ENCODE peak calls at places on chromosomes 16 and 17, in six cellular contexts. One of them, this sample, is unnamed.

GRCh38 chr17:3512512-3513171 is 36.8 kb downstream of the ASPA start:
- DNase-seq in GM06990: no peak
- DNase-seq in body of pancreas: peak
- DNase-seq in AG10803: peak
- DNase-seq in endothelial cell of umbilical vein: no peak
- DNase-seq in HCT116: no peak
- DNase-seq in this sample: peak

GRCh38 chr17:20045476-20045875 is 36.3 kb downstream of the SPECC1 start:
- DNase-seq in AG10803: no peak
- DNase-seq in HCT116: no peak
- DNase-seq in body of pancreas: no peak
- DNase-seq in endothelial cell of umbilical vein: no peak
- DNase-seq in GM06990: no peak
- DNase-seq in this sample: no peak

GRCh38 chr17:48605409-48605864 is 651 bp upstream of the HOXB6 start:
- DNase-seq in body of pancreas: no peak
- DNase-seq in GM06990: no peak
- DNase-seq in endothelial cell of umbilical vein: no peak
- DNase-seq in AG10803: no peak
- DNase-seq in HCT116: no peak
- DNase-seq in this sample: no peak

GRCh38 chr16:11258553-11259287 is 2.7 kb upstream of the SOCS1 start:
- DNase-seq in AG10803: peak
- DNase-seq in body of pancreas: peak
- DNase-seq in endothelial cell of umbilical vein: no peak
- DNase-seq in HCT116: no peak
- DNase-seq in GM06990: peak
- DNase-seq in this sample: no peak

GRCh38 chr16:86220552-86220951 is 289.8 kb upstream of the FOXF1 start:
- DNase-seq in endothelial cell of umbilical vein: no peak
- DNase-seq in body of pancreas: no peak
- DNase-seq in AG10803: peak
- DNase-seq in HCT116: no peak
- DNase-seq in GM06990: no peak
- DNase-seq in this sample: no peak

GRCh38 chr17:17181666-17182600 is 24.2 kb downstream of the PLD6 start:
- DNase-seq in AG10803: no peak
- DNase-seq in endothelial cell of umbilical vein: no peak
- DNase-seq in GM06990: no peak
- DNase-seq in body of pancreas: no peak
- DNase-seq in HCT116: no peak
- DNase-seq in this sample: no peak

GRCh38 chr17:10513284-10514067 is 4.9 kb downstream of the MYH1 start:
- DNase-seq in HCT116: no peak
- DNase-seq in GM06990: no peak
- DNase-seq in body of pancreas: no peak
- DNase-seq in endothelial cell of umbilical vein: no peak
- DNase-seq in AG10803: peak
- DNase-seq in this sample: no peak

GRCh38 chr16:4339909-4340308 is 11.2 kb downstream of the PAM16 start:
- DNase-seq in AG10803: peak
- DNase-seq in endothelial cell of umbilical vein: peak
- DNase-seq in body of pancreas: no peak
- DNase-seq in HCT116: no peak
- DNase-seq in GM06990: no peak
- DNase-seq in this sample: no peak

GRCh38 chr16:13970708-13971422 is 50.9 kb downstream of the ERCC4 start:
- DNase-seq in endothelial cell of umbilical vein: no peak
- DNase-seq in AG10803: no peak
- DNase-seq in body of pancreas: no peak
- DNase-seq in HCT116: no peak
- DNase-seq in GM06990: no peak
- DNase-seq in this sample: no peak

GRCh38 chr17:39094607-39095308 is 56.7 kb downstream of the PLXDC1 start:
- DNase-seq in AG10803: no peak
- DNase-seq in GM06990: peak
- DNase-seq in endothelial cell of umbilical vein: no peak
- DNase-seq in body of pancreas: no peak
- DNase-seq in HCT116: no peak
- DNase-seq in this sample: no peak

GRCh38 chr17:78142113-78142861 is 3.9 kb upstream of the C17orf99 start:
- DNase-seq in HCT116: peak
- DNase-seq in GM06990: no peak
- DNase-seq in body of pancreas: peak
- DNase-seq in AG10803: peak
- DNase-seq in endothelial cell of umbilical vein: no peak
- DNase-seq in this sample: no peak

GRCh38 chr17:78144736-78145641 is 1.2 kb upstream of the C17orf99 start:
- DNase-seq in AG10803: no peak
- DNase-seq in endothelial cell of umbilical vein: no peak
- DNase-seq in GM06990: peak
- DNase-seq in HCT116: no peak
- DNase-seq in body of pancreas: peak
- DNase-seq in this sample: no peak

GRCh38 chr17:78146471-78146869 is 285 bp downstream of the C17orf99 start:
- DNase-seq in body of pancreas: no peak
- DNase-seq in GM06990: no peak
- DNase-seq in AG10803: no peak
- DNase-seq in endothelial cell of umbilical vein: no peak
- DNase-seq in HCT116: no peak
- DNase-seq in this sample: no peak

GRCh38 chr17:78143214-78144145 is 2.7 kb upstream of the C17orf99 start:
- DNase-seq in body of pancreas: no peak
- DNase-seq in AG10803: no peak
- DNase-seq in endothelial cell of umbilical vein: no peak
- DNase-seq in HCT116: no peak
- DNase-seq in GM06990: no peak
- DNase-seq in this sample: no peak

GRCh38 chr17:78144146-78144719 is 2.0 kb upstream of the C17orf99 start:
- DNase-seq in endothelial cell of umbilical vein: peak
- DNase-seq in AG10803: peak
- DNase-seq in HCT116: no peak
- DNase-seq in body of pancreas: peak
- DNase-seq in GM06990: peak
- DNase-seq in this sample: no peak
- TF ChIP-seq CTCF in endothelial cell of umbilical vein: no peak
- TF ChIP-seq CTCF in AG10803: no peak
- TF ChIP-seq CTCF in HCT116: no peak
- TF ChIP-seq CTCF in body of pancreas: peak
- TF ChIP-seq CTCF in GM06990: no peak
- TF ChIP-seq CTCF in this sample: no peak

GRCh38 chr17:76368545-76368944 is 14.8 kb upstream of the PRPSAP1 start:
- DNase-seq in HCT116: no peak
- DNase-seq in body of pancreas: no peak
- DNase-seq in GM06990: no peak
- DNase-seq in endothelial cell of umbilical vein: no peak
- DNase-seq in AG10803: peak
- DNase-seq in this sample: no peak

GRCh38 chr17:76367647-76368046 is 13.9 kb upstream of the PRPSAP1 start:
- DNase-seq in AG10803: no peak
- DNase-seq in endothelial cell of umbilical vein: no peak
- DNase-seq in GM06990: no peak
- DNase-seq in HCT116: no peak
- DNase-seq in body of pancreas: no peak
- DNase-seq in this sample: no peak

GRCh38 chr17:76363107-76363801 is 9.5 kb upstream of the PRPSAP1 start:
- DNase-seq in AG10803: no peak
- DNase-seq in body of pancreas: no peak
- DNase-seq in HCT116: no peak
- DNase-seq in GM06990: no peak
- DNase-seq in endothelial cell of umbilical vein: no peak
- DNase-seq in this sample: no peak

GRCh38 chr17:76366247-76366646 is 12.5 kb upstream of the PRPSAP1 start:
- DNase-seq in AG10803: no peak
- DNase-seq in body of pancreas: no peak
- DNase-seq in GM06990: no peak
- DNase-seq in HCT116: no peak
- DNase-seq in endothelial cell of umbilical vein: no peak
- DNase-seq in this sample: no peak

DNA sequence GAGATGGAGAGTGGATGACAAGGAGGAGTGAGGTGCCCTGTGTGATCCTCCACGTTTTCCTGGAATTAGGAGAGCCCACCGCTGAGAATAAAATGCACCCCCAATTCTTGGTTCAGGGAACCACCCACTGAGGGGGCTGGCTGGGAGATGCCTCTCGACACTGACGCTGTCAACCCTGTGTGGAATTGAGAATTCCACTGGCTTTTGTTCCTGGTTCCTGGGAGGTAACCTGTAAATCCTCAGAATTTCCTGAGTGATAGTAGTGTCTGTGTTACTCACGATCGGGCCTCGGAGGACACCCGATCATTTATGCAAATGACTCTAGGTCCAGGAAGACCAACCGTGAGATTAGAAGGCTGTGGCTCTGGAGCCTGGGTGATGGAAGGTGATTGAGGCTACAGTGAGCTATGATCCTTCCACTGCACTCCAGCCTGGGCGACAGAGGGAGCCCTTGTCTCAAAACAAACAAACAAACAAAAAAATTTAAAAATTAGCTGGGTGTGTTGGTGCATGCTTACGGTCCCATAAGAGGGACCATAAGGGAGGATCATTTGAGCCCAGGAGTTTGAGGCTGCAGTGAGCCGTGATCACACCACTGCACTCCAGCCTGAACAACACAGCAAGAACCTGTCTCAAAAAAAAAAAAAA is 11.7 kb upstream of the PRPSAP1 start:
- DNase-seq in AG10803: peak
- DNase-seq in body of pancreas: peak
- DNase-seq in GM06990: no peak
- DNase-seq in HCT116: peak
- DNase-seq in endothelial cell of umbilical vein: no peak
- DNase-seq in this sample: no peak
- TF ChIP-seq CTCF in AG10803: peak
- TF ChIP-seq CTCF in body of pancreas: peak
- TF ChIP-seq CTCF in GM06990: peak
- TF ChIP-seq CTCF in HCT116: peak
- TF ChIP-seq CTCF in endothelial cell of umbilical vein: peak
- TF ChIP-seq CTCF in this sample: no peak

GRCh38 chr16:2343211-2343610 is 2.7 kb upstream of the ABCA3 start:
- DNase-seq in endothelial cell of umbilical vein: no peak
- DNase-seq in body of pancreas: no peak
- DNase-seq in HCT116: no peak
- DNase-seq in AG10803: no peak
- DNase-seq in GM06990: no peak
- DNase-seq in this sample: no peak

GRCh38 chr16:2337431-2338296 is 2.9 kb downstream of the ABCA3 start:
- DNase-seq in body of pancreas: peak
- DNase-seq in endothelial cell of umbilical vein: peak
- DNase-seq in AG10803: no peak
- DNase-seq in GM06990: no peak
- DNase-seq in HCT116: no peak
- DNase-seq in this sample: no peak

GRCh38 chr16:2339521-2340484 is 725 bp downstream of the ABCA3 start:
- DNase-seq in AG10803: peak
- DNase-seq in HCT116: no peak
- DNase-seq in endothelial cell of umbilical vein: peak
- DNase-seq in body of pancreas: peak
- DNase-seq in GM06990: peak
- DNase-seq in this sample: peak

GRCh38 chr16:2340564-2341455 is at the start of gene ABCA3:
- DNase-seq in endothelial cell of umbilical vein: peak
- DNase-seq in HCT116: peak
- DNase-seq in AG10803: peak
- DNase-seq in GM06990: peak
- DNase-seq in body of pancreas: peak
- DNase-seq in this sample: peak

GRCh38 chr16:2341456-2342447 is 1.2 kb upstream of the ABCA3 start:
- DNase-seq in endothelial cell of umbilical vein: no peak
- DNase-seq in HCT116: no peak
- DNase-seq in GM06990: no peak
- DNase-seq in AG10803: no peak
- DNase-seq in body of pancreas: peak
- DNase-seq in this sample: no peak
- TF ChIP-seq CTCF in endothelial cell of umbilical vein: no peak
- TF ChIP-seq CTCF in HCT116: no peak
- TF ChIP-seq CTCF in GM06990: no peak
- TF ChIP-seq CTCF in AG10803: no peak
- TF ChIP-seq CTCF in body of pancreas: no peak
- TF ChIP-seq CTCF in this sample: no peak

GRCh38 chr16:12486386-12486785 is 317.3 kb downstream of the CPPED1 start:
- DNase-seq in HCT116: no peak
- DNase-seq in body of pancreas: no peak
- DNase-seq in GM06990: no peak
- DNase-seq in endothelial cell of umbilical vein: no peak
- DNase-seq in AG10803: no peak
- DNase-seq in this sample: no peak
- TF ChIP-seq CTCF in HCT116: no peak
- TF ChIP-seq CTCF in body of pancreas: no peak
- TF ChIP-seq CTCF in GM06990: no peak
- TF ChIP-seq CTCF in endothelial cell of umbilical vein: no peak
- TF ChIP-seq CTCF in AG10803: no peak
- TF ChIP-seq CTCF in this sample: no peak

DNA sequence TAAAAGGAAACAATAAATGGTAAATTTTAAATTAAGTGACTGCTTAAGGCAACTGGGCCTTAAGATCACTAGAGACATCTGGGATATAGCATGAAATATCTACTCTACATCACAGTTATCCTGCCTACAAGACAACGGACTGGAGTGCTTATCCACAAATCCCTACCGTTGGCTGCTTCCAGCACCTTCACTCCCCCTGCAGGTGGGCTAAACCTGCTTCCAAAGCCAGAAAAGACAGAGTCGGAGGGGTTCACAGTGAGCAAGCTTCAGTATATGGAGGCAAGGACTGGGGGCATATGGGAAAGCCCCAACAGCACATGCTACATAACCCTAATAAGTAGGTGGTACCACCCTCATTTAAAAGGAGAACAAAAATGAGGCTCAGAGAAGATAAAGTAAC is 45.3 kb downstream of the GRIN2A start:
- DNase-seq in GM06990: no peak
- DNase-seq in endothelial cell of umbilical vein: no peak
- DNase-seq in body of pancreas: no peak
- DNase-seq in HCT116: no peak
- DNase-seq in AG10803: no peak
- DNase-seq in this sample: no peak
- TF ChIP-seq CTCF in GM06990: no peak
- TF ChIP-seq CTCF in endothelial cell of umbilical vein: no peak
- TF ChIP-seq CTCF in body of pancreas: no peak
- TF ChIP-seq CTCF in HCT116: no peak
- TF ChIP-seq CTCF in AG10803: no peak
- TF ChIP-seq CTCF in this sample: no peak

DNA sequence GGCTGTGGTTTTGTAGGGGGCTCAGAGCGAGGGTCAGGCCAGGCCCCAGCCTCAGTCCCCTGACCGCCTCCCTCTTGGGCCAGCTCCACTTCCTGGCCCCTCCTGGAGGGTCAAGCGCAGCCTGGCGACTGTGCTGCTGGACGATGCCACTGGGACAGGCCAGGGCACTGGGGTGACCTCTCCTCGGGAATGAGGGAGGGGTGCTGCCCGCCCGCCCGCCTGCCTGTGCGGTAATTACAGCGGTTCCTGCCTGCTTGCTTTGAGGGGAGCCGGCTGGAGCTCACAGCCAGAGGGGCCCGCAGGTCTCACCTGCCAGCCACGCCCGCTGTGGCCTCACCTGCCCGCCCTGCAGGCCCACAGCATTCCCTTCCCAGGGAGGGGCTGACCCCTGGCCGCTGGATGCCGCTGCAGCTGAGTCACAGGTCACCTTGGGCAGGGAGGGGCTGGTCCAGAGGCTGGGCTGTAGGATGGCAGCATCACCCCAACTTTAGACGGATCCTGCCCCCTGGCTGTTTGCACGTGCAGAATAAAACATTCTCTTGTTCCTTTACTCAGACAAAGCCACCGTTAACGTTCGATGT is 76.7 kb upstream of the CBX4 start:
- DNase-seq in AG10803: peak
- DNase-seq in GM06990: no peak
- DNase-seq in HCT116: peak
- DNase-seq in endothelial cell of umbilical vein: no peak
- DNase-seq in body of pancreas: peak
- DNase-seq in this sample: no peak
- TF ChIP-seq CTCF in AG10803: peak
- TF ChIP-seq CTCF in GM06990: peak
- TF ChIP-seq CTCF in HCT116: peak
- TF ChIP-seq CTCF in endothelial cell of umbilical vein: no peak
- TF ChIP-seq CTCF in body of pancreas: peak
- TF ChIP-seq CTCF in this sample: peak